ENCODE peak calls at places on chromosomes 6 and 20, in five cellular contexts. One of them, this sample, is unnamed.

GRCh38 chr20:38726849-38727601 is 2.7 kb downstream of the SLC32A1 start:
- DNase-seq in HepG2: peak
- DNase-seq in H1: no peak
- DNase-seq in GM12878: no peak
- DNase-seq in HEK293T: no peak
- DNase-seq in this sample: peak

GRCh38 chr6:105402090-105402980 is 547 bp downstream of the PREP start:
- DNase-seq in HepG2: peak
- DNase-seq in H1: no peak
- DNase-seq in GM12878: no peak
- DNase-seq in HEK293T: peak
- DNase-seq in this sample: no peak

GRCh38 chr20:8805737-8806442 is 263.0 kb upstream of the PLCB4 start:
- DNase-seq in HepG2: no peak
- DNase-seq in H1: no peak
- DNase-seq in GM12878: no peak
- DNase-seq in HEK293T: no peak
- DNase-seq in this sample: no peak

GRCh38 chr6:137097526-137097925 is 52.8 kb upstream of the IL20RA start:
- DNase-seq in HepG2: no peak
- DNase-seq in H1: no peak
- DNase-seq in GM12878: no peak
- DNase-seq in HEK293T: no peak
- DNase-seq in this sample: no peak

GRCh38 chr20:4702562-4703280 is 19.0 kb upstream of the PRND start:
- DNase-seq in HepG2: no peak
- DNase-seq in H1: no peak
- DNase-seq in GM12878: no peak
- DNase-seq in HEK293T: no peak
- DNase-seq in this sample: no peak

GRCh38 chr6:35294308-35294945 is 3.2 kb upstream of the DEF6 start:
- DNase-seq in HepG2: peak
- DNase-seq in H1: no peak
- DNase-seq in GM12878: no peak
- DNase-seq in HEK293T: peak
- DNase-seq in this sample: peak

GRCh38 chr20:25195962-25196700 is 619 bp downstream of the ENTPD6 start:
- DNase-seq in HepG2: peak
- DNase-seq in H1: no peak
- DNase-seq in GM12878: no peak
- DNase-seq in HEK293T: peak
- DNase-seq in this sample: no peak

GRCh38 chr6:48641544-48641943 is 530.5 kb upstream of the PTCHD4 start:
- DNase-seq in HepG2: no peak
- DNase-seq in H1: no peak
- DNase-seq in GM12878: no peak
- DNase-seq in HEK293T: no peak
- DNase-seq in this sample: no peak

GRCh38 chr6:10451828-10452509 is 37.1 kb upstream of the TFAP2A start:
- DNase-seq in HepG2: no peak
- DNase-seq in H1: no peak
- DNase-seq in GM12878: no peak
- DNase-seq in HEK293T: no peak
- DNase-seq in this sample: no peak

GRCh38 chr6:11953641-11954040 is 58.5 kb upstream of the HIVEP1 start:
- DNase-seq in HepG2: no peak
- DNase-seq in H1: no peak
- DNase-seq in GM12878: no peak
- DNase-seq in HEK293T: no peak
- DNase-seq in this sample: no peak

GRCh38 chr6:168683621-168684020 is 242.6 kb downstream of the SMOC2 start:
- DNase-seq in HepG2: no peak
- DNase-seq in H1: no peak
- DNase-seq in GM12878: no peak
- DNase-seq in HEK293T: no peak
- DNase-seq in this sample: no peak

GRCh38 chr6:110619275-110619908 is 143.0 kb upstream of the SLC22A16 start:
- DNase-seq in HepG2: no peak
- DNase-seq in H1: no peak
- DNase-seq in GM12878: no peak
- DNase-seq in HEK293T: no peak
- DNase-seq in this sample: no peak
- TF ChIP-seq SUZ12 in HepG2: no peak
- TF ChIP-seq SUZ12 in H1: no peak
- TF ChIP-seq SUZ12 in GM12878: no peak
- TF ChIP-seq SUZ12 in HEK293T: no peak
- TF ChIP-seq SUZ12 in this sample: no peak

GRCh38 chr20:50562262-50562701 is 52.1 kb downstream of the PTPN1 start:
- DNase-seq in HepG2: no peak
- DNase-seq in H1: no peak
- DNase-seq in GM12878: no peak
- DNase-seq in HEK293T: no peak
- DNase-seq in this sample: no peak

GRCh38 chr20:50561379-50562078 is 51.3 kb downstream of the PTPN1 start:
- DNase-seq in HepG2: no peak
- DNase-seq in H1: no peak
- DNase-seq in GM12878: no peak
- DNase-seq in HEK293T: peak
- DNase-seq in this sample: peak

GRCh38 chr20:50565874-50566273 is 55.7 kb downstream of the PTPN1 start:
- DNase-seq in HepG2: no peak
- DNase-seq in H1: no peak
- DNase-seq in GM12878: no peak
- DNase-seq in HEK293T: no peak
- DNase-seq in this sample: no peak

GRCh38 chr20:50560867-50561266 is 50.7 kb downstream of the PTPN1 start:
- DNase-seq in HepG2: no peak
- DNase-seq in H1: no peak
- DNase-seq in GM12878: no peak
- DNase-seq in HEK293T: no peak
- DNase-seq in this sample: no peak

GRCh38 chr20:50563133-50563944 is 53.2 kb downstream of the PTPN1 start:
- DNase-seq in HepG2: peak
- DNase-seq in H1: no peak
- DNase-seq in GM12878: no peak
- DNase-seq in HEK293T: no peak
- DNase-seq in this sample: no peak
- TF ChIP-seq SUZ12 in HepG2: no peak
- TF ChIP-seq SUZ12 in H1: no peak
- TF ChIP-seq SUZ12 in GM12878: no peak
- TF ChIP-seq SUZ12 in HEK293T: no peak
- TF ChIP-seq SUZ12 in this sample: no peak

DNA sequence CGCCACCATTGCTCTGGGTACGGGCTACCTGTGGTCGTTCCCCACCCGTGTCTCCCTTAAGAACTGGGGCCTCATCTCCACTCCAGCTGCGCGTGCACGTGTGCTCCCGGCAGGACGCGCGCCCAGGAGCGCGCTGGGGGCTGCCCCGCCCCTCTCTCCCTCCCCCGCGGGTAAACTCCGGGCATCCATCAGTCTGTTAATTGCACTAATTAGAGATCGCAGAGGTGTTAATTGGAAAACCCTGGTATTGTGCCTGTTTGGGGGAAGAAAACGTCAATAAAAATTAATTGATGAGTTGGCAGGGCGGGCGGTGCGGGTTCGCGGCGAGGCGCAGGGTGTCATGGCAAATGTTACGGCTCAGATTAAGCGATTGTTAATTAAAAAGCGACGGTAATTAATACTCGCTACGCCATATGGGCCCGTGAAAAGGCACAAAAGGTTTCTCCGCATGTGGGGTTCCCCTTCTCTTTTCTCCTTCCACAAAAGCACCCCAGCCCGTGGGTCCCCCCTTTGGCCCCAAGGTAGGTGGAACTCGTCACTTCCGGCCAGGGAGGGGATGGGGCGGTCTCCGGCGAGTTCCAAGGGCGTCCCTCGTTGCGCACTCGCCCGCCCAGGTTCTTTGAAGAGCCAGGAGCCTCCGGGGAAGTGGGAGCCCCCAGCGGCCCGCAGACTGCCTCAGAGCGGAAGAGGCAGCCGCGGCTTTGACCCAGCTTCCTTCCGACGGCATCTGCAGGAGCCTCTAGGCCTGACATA is 14.4 kb downstream of the FOXP4 start:
- DNase-seq in HepG2: no peak
- DNase-seq in H1: no peak
- DNase-seq in GM12878: no peak
- DNase-seq in HEK293T: no peak
- DNase-seq in this sample: no peak
- TF ChIP-seq SUZ12 in HepG2: no peak
- TF ChIP-seq SUZ12 in H1: no peak
- TF ChIP-seq SUZ12 in GM12878: no peak
- TF ChIP-seq SUZ12 in HEK293T: no peak
- TF ChIP-seq SUZ12 in this sample: no peak

GRCh38 chr20:1294497-1294896 is 28.4 kb downstream of the SNPH start:
- DNase-seq in HepG2: no peak
- DNase-seq in H1: no peak
- DNase-seq in GM12878: no peak
- DNase-seq in HEK293T: no peak
- DNase-seq in this sample: no peak

GRCh38 chr20:1295276-1295930 is 29.3 kb downstream of the SNPH start:
- DNase-seq in HepG2: no peak
- DNase-seq in H1: no peak
- DNase-seq in GM12878: no peak
- DNase-seq in HEK293T: no peak
- DNase-seq in this sample: no peak

GRCh38 chr20:1296117-1296610 is 30.1 kb downstream of the SNPH start:
- DNase-seq in HepG2: no peak
- DNase-seq in H1: no peak
- DNase-seq in GM12878: no peak
- DNase-seq in HEK293T: no peak
- DNase-seq in this sample: no peak

GRCh38 chr20:1292620-1293019 is 26.5 kb downstream of the SNPH start:
- DNase-seq in HepG2: no peak
- DNase-seq in H1: no peak
- DNase-seq in GM12878: no peak
- DNase-seq in HEK293T: no peak
- DNase-seq in this sample: no peak

GRCh38 chr20:1293641-1294379 is 27.7 kb downstream of the SNPH start:
- DNase-seq in HepG2: no peak
- DNase-seq in H1: no peak
- DNase-seq in GM12878: no peak
- DNase-seq in HEK293T: no peak
- DNase-seq in this sample: no peak
- TF ChIP-seq SUZ12 in HepG2: no peak
- TF ChIP-seq SUZ12 in H1: no peak
- TF ChIP-seq SUZ12 in GM12878: no peak
- TF ChIP-seq SUZ12 in HEK293T: no peak
- TF ChIP-seq SUZ12 in this sample: no peak

GRCh38 chr20:17644451-17644850 is 37.6 kb downstream of the RRBP1 start:
- DNase-seq in HepG2: no peak
- DNase-seq in H1: no peak
- DNase-seq in GM12878: no peak
- DNase-seq in HEK293T: no peak
- DNase-seq in this sample: no peak
- TF ChIP-seq SUZ12 in HepG2: no peak
- TF ChIP-seq SUZ12 in H1: no peak
- TF ChIP-seq SUZ12 in GM12878: no peak
- TF ChIP-seq SUZ12 in HEK293T: no peak
- TF ChIP-seq SUZ12 in this sample: no peak

GRCh38 chr6:142223938-142224337 is 76.9 kb downstream of the VTA1 start:
- DNase-seq in HepG2: no peak
- DNase-seq in H1: no peak
- DNase-seq in GM12878: no peak
- DNase-seq in HEK293T: no peak
- DNase-seq in this sample: no peak

GRCh38 chr6:142218441-142218840 is 71.4 kb downstream of the VTA1 start:
- DNase-seq in HepG2: no peak
- DNase-seq in H1: no peak
- DNase-seq in GM12878: no peak
- DNase-seq in HEK293T: no peak
- DNase-seq in this sample: no peak

GRCh38 chr6:142225552-142225951 is 76.3 kb upstream of the ADGRG6 start:
- DNase-seq in HepG2: no peak
- DNase-seq in H1: no peak
- DNase-seq in GM12878: no peak
- DNase-seq in HEK293T: no peak
- DNase-seq in this sample: no peak

GRCh38 chr6:142225115-142225514 is 76.7 kb upstream of the ADGRG6 start:
- DNase-seq in HepG2: no peak
- DNase-seq in H1: no peak
- DNase-seq in GM12878: no peak
- DNase-seq in HEK293T: no peak
- DNase-seq in this sample: no peak

DNA sequence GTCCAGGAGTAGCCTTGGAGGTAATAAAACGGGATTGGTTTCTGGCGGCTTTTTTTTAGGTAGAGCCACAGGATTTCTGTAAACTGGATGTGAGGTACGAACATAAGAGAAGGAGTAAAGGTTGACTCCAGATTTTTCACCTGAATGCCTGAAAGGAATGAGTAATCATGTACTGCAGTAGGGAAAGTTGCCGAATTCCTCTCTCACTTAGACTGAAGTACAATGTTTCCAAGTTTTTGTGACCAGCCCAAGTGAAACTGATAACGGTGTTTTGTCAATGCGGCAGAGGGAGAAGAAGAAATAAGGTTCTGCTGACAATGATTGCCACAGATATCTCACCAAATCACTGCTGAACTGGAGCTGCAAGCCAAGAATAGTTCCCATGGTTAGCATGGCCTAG is 75.0 kb downstream of the VTA1 start:
- DNase-seq in HepG2: no peak
- DNase-seq in H1: no peak
- DNase-seq in GM12878: no peak
- DNase-seq in HEK293T: no peak
- DNase-seq in this sample: no peak
- TF ChIP-seq SUZ12 in HepG2: no peak
- TF ChIP-seq SUZ12 in H1: no peak
- TF ChIP-seq SUZ12 in GM12878: no peak
- TF ChIP-seq SUZ12 in HEK293T: no peak
- TF ChIP-seq SUZ12 in this sample: no peak